ENCODE peak calls at places on chromosomes 13 and 19, in four cellular contexts. One of them, this sample, is unnamed.

GRCh38 chr19:35261356-35262100 is 7.2 kb upstream of the USF2 start:
- DNase-seq in neural progenitor cell: no peak
- DNase-seq in Caco-2: peak
- DNase-seq in tibial nerve: peak
- DNase-seq in this sample: no peak

GRCh38 chr19:29694669-29695627 is 20.1 kb downstream of the C19orf12 start:
- DNase-seq in neural progenitor cell: peak
- DNase-seq in Caco-2: peak
- DNase-seq in tibial nerve: peak
- DNase-seq in this sample: peak

GRCh38 chr13:73827434-73827833 is 306.8 kb downstream of the KLF12 start:
- DNase-seq in neural progenitor cell: no peak
- DNase-seq in Caco-2: no peak
- DNase-seq in tibial nerve: no peak
- DNase-seq in this sample: no peak

GRCh38 chr13:95833713-95834112 is 156.8 kb downstream of the DNAJC3 start:
- DNase-seq in neural progenitor cell: no peak
- DNase-seq in Caco-2: no peak
- DNase-seq in tibial nerve: no peak
- DNase-seq in this sample: no peak

GRCh38 chr19:55536951-55537740 is at the start of gene SBK2:
- DNase-seq in neural progenitor cell: peak
- DNase-seq in Caco-2: no peak
- DNase-seq in tibial nerve: no peak
- DNase-seq in this sample: no peak

GRCh38 chr13:109389456-109389855 is 396.9 kb downstream of the IRS2 start:
- DNase-seq in neural progenitor cell: no peak
- DNase-seq in Caco-2: no peak
- DNase-seq in tibial nerve: no peak
- DNase-seq in this sample: no peak

GRCh38 chr13:72839831-72840426 is 58.0 kb downstream of the PIBF1 start:
- DNase-seq in neural progenitor cell: peak
- DNase-seq in Caco-2: peak
- DNase-seq in tibial nerve: no peak
- DNase-seq in this sample: peak

GRCh38 chr13:32299893-32300292 is 15.3 kb downstream of the ZAR1L start:
- DNase-seq in neural progenitor cell: no peak
- DNase-seq in Caco-2: no peak
- DNase-seq in tibial nerve: no peak
- DNase-seq in this sample: no peak

GRCh38 chr19:40219721-40220276 is 1.6 kb upstream of the TTC9B start:
- DNase-seq in neural progenitor cell: no peak
- DNase-seq in Caco-2: no peak
- DNase-seq in tibial nerve: no peak
- DNase-seq in this sample: no peak

GRCh38 chr13:47545630-47546029 is 455.4 kb downstream of the SUCLA2 start:
- DNase-seq in neural progenitor cell: no peak
- DNase-seq in Caco-2: no peak
- DNase-seq in tibial nerve: no peak
- DNase-seq in this sample: no peak

GRCh38 chr19:51016798-51017683 is 2.5 kb downstream of the KLK10 start:
- DNase-seq in neural progenitor cell: peak
- DNase-seq in Caco-2: peak
- DNase-seq in tibial nerve: peak
- DNase-seq in this sample: no peak

GRCh38 chr13:111394211-111394922 is 73.9 kb downstream of the TEX29 start:
- DNase-seq in neural progenitor cell: no peak
- DNase-seq in Caco-2: no peak
- DNase-seq in tibial nerve: no peak
- DNase-seq in this sample: no peak

GRCh38 chr13:22114630-22115311 is 443.9 kb downstream of the FGF9 start:
- DNase-seq in neural progenitor cell: no peak
- DNase-seq in Caco-2: no peak
- DNase-seq in tibial nerve: no peak
- DNase-seq in this sample: no peak

GRCh38 chr19:48539503-48540096 is 12.4 kb upstream of the SULT2B1 start:
- DNase-seq in neural progenitor cell: no peak
- DNase-seq in Caco-2: no peak
- DNase-seq in tibial nerve: no peak
- DNase-seq in this sample: no peak

GRCh38 chr19:9709305-9709704 is 34.4 kb upstream of the ZNF562 start:
- DNase-seq in neural progenitor cell: no peak
- DNase-seq in Caco-2: no peak
- DNase-seq in tibial nerve: no peak
- DNase-seq in this sample: no peak

GRCh38 chr19:41792513-41793413 is 3.6 kb upstream of the CEACAM3 start:
- DNase-seq in neural progenitor cell: peak
- DNase-seq in Caco-2: no peak
- DNase-seq in tibial nerve: no peak
- DNase-seq in this sample: peak

GRCh38 chr13:59677966-59678814 is 485.5 kb downstream of the DIAPH3 start:
- DNase-seq in neural progenitor cell: peak
- DNase-seq in Caco-2: no peak
- DNase-seq in tibial nerve: no peak
- DNase-seq in this sample: peak

GRCh38 chr19:54142166-54142780 is 4.7 kb downstream of the CNOT3 start:
- DNase-seq in neural progenitor cell: no peak
- DNase-seq in Caco-2: no peak
- DNase-seq in tibial nerve: no peak
- DNase-seq in this sample: no peak

GRCh38 chr13:91381371-91381770 is 17.1 kb upstream of the GPC5 start:
- DNase-seq in neural progenitor cell: peak
- DNase-seq in Caco-2: no peak
- DNase-seq in tibial nerve: no peak
- DNase-seq in this sample: no peak

GRCh38 chr19:12778905-12779161 is 3.5 kb upstream of the HOOK2 start:
- DNase-seq in neural progenitor cell: no peak
- DNase-seq in Caco-2: no peak
- DNase-seq in tibial nerve: no peak
- DNase-seq in this sample: no peak

GRCh38 chr13:25253702-25254101 is 33.6 kb downstream of the MTMR6 start:
- DNase-seq in neural progenitor cell: no peak
- DNase-seq in Caco-2: no peak
- DNase-seq in tibial nerve: no peak
- DNase-seq in this sample: no peak

GRCh38 chr13:110575322-110576069 is 14.0 kb upstream of the RAB20 start:
- DNase-seq in neural progenitor cell: peak
- DNase-seq in Caco-2: peak
- DNase-seq in tibial nerve: no peak
- DNase-seq in this sample: no peak

GRCh38 chr13:112067871-112068305 is 939 bp downstream of the SOX1 start:
- DNase-seq in neural progenitor cell: peak
- DNase-seq in Caco-2: no peak
- DNase-seq in tibial nerve: no peak
- DNase-seq in this sample: no peak

GRCh38 chr19:13162749-13163608 is 12.8 kb downstream of the IER2 start:
- DNase-seq in neural progenitor cell: peak
- DNase-seq in Caco-2: peak
- DNase-seq in tibial nerve: peak
- DNase-seq in this sample: peak

GRCh38 chr19:18193388-18194207 is 580 bp downstream of the MPV17L2 start:
- DNase-seq in neural progenitor cell: peak
- DNase-seq in Caco-2: no peak
- DNase-seq in tibial nerve: no peak
- DNase-seq in this sample: no peak

GRCh38 chr19:41323430-41324125 is 13.6 kb downstream of the CCDC97 start:
- DNase-seq in neural progenitor cell: no peak
- DNase-seq in Caco-2: no peak
- DNase-seq in tibial nerve: peak
- DNase-seq in this sample: peak

GRCh38 chr13:48656621-48657020 is 2.9 kb downstream of the CYSLTR2 start:
- DNase-seq in neural progenitor cell: peak
- DNase-seq in Caco-2: no peak
- DNase-seq in tibial nerve: no peak
- DNase-seq in this sample: no peak

GRCh38 chr13:108070925-108071324 is 144.4 kb downstream of the LIG4 start:
- DNase-seq in neural progenitor cell: peak
- DNase-seq in Caco-2: no peak
- DNase-seq in tibial nerve: no peak
- DNase-seq in this sample: no peak

GRCh38 chr13:108069521-108070210 is 145.7 kb downstream of the LIG4 start:
- DNase-seq in neural progenitor cell: no peak
- DNase-seq in Caco-2: no peak
- DNase-seq in tibial nerve: no peak
- DNase-seq in this sample: no peak

DNA sequence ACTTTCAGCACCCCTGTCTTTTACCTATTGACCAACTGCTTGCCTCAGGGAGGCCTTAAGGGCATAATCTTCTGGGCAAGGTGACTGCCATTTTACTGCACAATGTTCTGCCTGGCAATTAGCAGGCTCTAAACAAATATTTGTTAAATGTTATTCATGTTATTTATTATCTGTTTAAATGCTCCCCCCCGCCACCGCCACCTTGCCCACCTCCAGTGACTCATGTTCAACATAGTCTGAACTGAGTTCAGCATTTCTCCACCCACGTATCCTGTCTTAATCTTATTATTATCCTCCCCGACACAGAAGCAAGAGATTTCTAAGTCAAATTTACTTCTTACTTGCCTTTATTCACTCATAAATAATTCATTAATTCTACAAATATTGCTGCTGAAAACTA is 144.8 kb downstream of the LIG4 start:
- DNase-seq in neural progenitor cell: no peak
- DNase-seq in Caco-2: no peak
- DNase-seq in tibial nerve: no peak
- DNase-seq in this sample: no peak
- H3K4me3 ChIP-seq in neural progenitor cell: no peak
- H3K4me3 ChIP-seq in Caco-2: no peak
- H3K4me3 ChIP-seq in tibial nerve: no peak
- H3K4me3 ChIP-seq in this sample: no peak

GRCh38 chr19:6476896-6477431 is 4.6 kb downstream of the DENND1C start:
- DNase-seq in neural progenitor cell: peak
- DNase-seq in Caco-2: no peak
- DNase-seq in tibial nerve: no peak
- DNase-seq in this sample: no peak

GRCh38 chr19:6473652-6474051 is 7.9 kb downstream of the DENND1C start:
- DNase-seq in neural progenitor cell: no peak
- DNase-seq in Caco-2: peak
- DNase-seq in tibial nerve: no peak
- DNase-seq in this sample: no peak

GRCh38 chr19:6475321-6476108 is 6.1 kb downstream of the DENND1C start:
- DNase-seq in neural progenitor cell: peak
- DNase-seq in Caco-2: peak
- DNase-seq in tibial nerve: no peak
- DNase-seq in this sample: no peak

GRCh38 chr19:6478815-6479214 is 2.8 kb downstream of the DENND1C start:
- DNase-seq in neural progenitor cell: no peak
- DNase-seq in Caco-2: no peak
- DNase-seq in tibial nerve: no peak
- DNase-seq in this sample: no peak

DNA sequence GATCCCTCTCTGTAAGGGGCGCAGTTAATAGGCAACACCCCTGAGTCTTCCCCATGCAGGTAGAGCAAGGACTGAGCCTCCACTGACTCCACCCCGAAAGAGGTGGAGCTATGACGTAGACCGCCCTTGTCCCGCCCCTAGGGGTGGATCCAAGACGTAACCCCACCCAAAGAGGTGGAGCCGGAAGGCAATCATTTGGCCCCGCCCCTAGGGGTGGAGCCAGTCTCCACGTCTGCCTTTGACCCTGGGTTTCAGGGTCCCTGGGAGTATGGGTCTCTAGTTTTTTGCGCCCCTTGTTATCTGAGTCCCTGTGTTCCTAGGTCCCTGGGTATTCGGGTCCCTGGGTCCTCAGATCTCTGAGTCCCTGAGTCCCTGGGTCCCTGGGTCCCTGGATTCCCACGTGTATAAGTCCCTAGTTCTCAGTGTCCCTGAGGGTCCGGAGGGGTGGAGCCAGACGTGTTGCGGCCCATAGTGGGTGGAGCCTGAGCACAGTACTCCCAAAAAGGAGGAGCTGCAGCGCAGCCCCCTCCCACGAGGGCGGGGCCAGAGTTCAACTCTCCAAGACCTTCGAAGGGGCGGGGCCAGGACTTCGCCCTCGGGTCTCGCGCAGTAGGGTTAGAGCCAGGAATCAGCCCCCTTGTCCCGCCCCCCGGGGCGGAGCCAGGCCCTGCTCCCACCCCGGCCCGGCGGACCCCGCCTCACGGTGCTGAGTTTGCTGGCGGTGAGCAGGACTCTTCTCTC is 5.3 kb downstream of the DENND1C start:
- DNase-seq in neural progenitor cell: peak
- DNase-seq in Caco-2: peak
- DNase-seq in tibial nerve: no peak
- DNase-seq in this sample: no peak
- TF ChIP-seq CTCF in neural progenitor cell: no peak
- TF ChIP-seq CTCF in Caco-2: no peak
- TF ChIP-seq CTCF in tibial nerve: no peak
- TF ChIP-seq CTCF in this sample: no peak

GRCh38 chr19:38658462-38659306 is 11.2 kb downstream of the ACTN4 start:
- DNase-seq in neural progenitor cell: no peak
- DNase-seq in Caco-2: peak
- DNase-seq in tibial nerve: no peak
- DNase-seq in this sample: peak
- H3K4me3 ChIP-seq in neural progenitor cell: no peak
- H3K4me3 ChIP-seq in Caco-2: no peak
- H3K4me3 ChIP-seq in tibial nerve: no peak
- H3K4me3 ChIP-seq in this sample: no peak

GRCh38 chr19:33302175-33302973 is at the start of gene CEBPA:
- DNase-seq in neural progenitor cell: peak
- DNase-seq in Caco-2: peak
- DNase-seq in tibial nerve: peak
- DNase-seq in this sample: no peak
- TF ChIP-seq CTCF in neural progenitor cell: peak
- TF ChIP-seq CTCF in Caco-2: peak
- TF ChIP-seq CTCF in tibial nerve: peak
- TF ChIP-seq CTCF in this sample: peak

DNA sequence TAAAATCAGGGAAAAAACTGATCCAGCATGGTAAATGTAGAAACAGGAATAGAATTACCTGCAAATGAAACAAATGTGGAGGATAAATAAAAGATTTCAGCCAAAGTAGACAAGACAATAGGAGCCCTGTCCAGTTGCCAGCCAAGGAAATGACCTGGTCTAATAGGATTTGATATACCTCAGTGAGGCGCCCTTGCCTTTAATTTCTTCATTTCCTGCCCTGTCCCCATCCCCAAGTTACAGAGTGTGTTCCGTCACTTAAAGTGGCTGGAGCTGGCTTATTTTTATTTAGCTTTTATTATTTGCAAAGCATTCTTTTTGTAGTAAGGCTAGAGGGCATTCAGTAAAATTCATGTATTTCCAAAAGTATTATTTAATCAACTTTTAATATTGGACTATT is 1022.0 kb downstream of the EFNB2 start:
- DNase-seq in neural progenitor cell: peak
- DNase-seq in Caco-2: no peak
- DNase-seq in tibial nerve: no peak
- DNase-seq in this sample: no peak
- H3K4me3 ChIP-seq in neural progenitor cell: no peak
- H3K4me3 ChIP-seq in Caco-2: no peak
- H3K4me3 ChIP-seq in tibial nerve: no peak
- H3K4me3 ChIP-seq in this sample: no peak

This sample was measured in AG09309.